ENCODE peak calls at places on chromosome 20, in four cellular contexts. One of them, this sample, is unnamed.

GRCh38 chr20:5642155-5642981 is 107.8 kb upstream of the SHLD1 start:
- DNase-seq in GF-D8: peak; percentile 69
- DNase-seq in left ventricle myocardium inferior: peak; percentile 18
- DNase-seq in stimulated activated CD4-positive, alpha-beta T cell treated with anti-CD3 and anti-CD28 coated beads, Interleukin-4, amount 100 ng/mL, for 4 hours: no peak
- DNase-seq in this sample: no peak

GRCh38 chr20:11686900-11687543 is 230.7 kb upstream of the BTBD3 start:
- DNase-seq in stimulated activated CD4-positive, alpha-beta T cell treated with anti-CD3 and anti-CD28 coated beads, Interleukin-4, amount 100 ng/mL, for 4 hours: no peak
- DNase-seq in GF-D8: no peak
- DNase-seq in left ventricle myocardium inferior: peak; percentile 33
- DNase-seq in this sample: no peak

GRCh38 chr20:33896509-33896908 is 85.4 kb downstream of the CHMP4B start:
- DNase-seq in stimulated activated CD4-positive, alpha-beta T cell treated with anti-CD3 and anti-CD28 coated beads, Interleukin-4, amount 100 ng/mL, for 4 hours: no peak
- DNase-seq in left ventricle myocardium inferior: no peak
- DNase-seq in GF-D8: no peak
- DNase-seq in this sample: no peak

GRCh38 chr20:40720826-40721225 is 31.8 kb upstream of the MAFB start:
- DNase-seq in stimulated activated CD4-positive, alpha-beta T cell treated with anti-CD3 and anti-CD28 coated beads, Interleukin-4, amount 100 ng/mL, for 4 hours: no peak
- DNase-seq in GF-D8: no peak
- DNase-seq in left ventricle myocardium inferior: no peak
- DNase-seq in this sample: no peak

GRCh38 chr20:54178256-54178655 is 4.5 kb upstream of the CYP24A1 start:
- DNase-seq in GF-D8: no peak
- DNase-seq in stimulated activated CD4-positive, alpha-beta T cell treated with anti-CD3 and anti-CD28 coated beads, Interleukin-4, amount 100 ng/mL, for 4 hours: no peak
- DNase-seq in left ventricle myocardium inferior: no peak
- DNase-seq in this sample: no peak

GRCh38 chr20:25219365-25219764 is 23.9 kb downstream of the ENTPD6 start:
- DNase-seq in GF-D8: no peak
- DNase-seq in left ventricle myocardium inferior: no peak
- DNase-seq in stimulated activated CD4-positive, alpha-beta T cell treated with anti-CD3 and anti-CD28 coated beads, Interleukin-4, amount 100 ng/mL, for 4 hours: no peak
- DNase-seq in this sample: no peak

GRCh38 chr20:21308340-21308739 is 5.2 kb downstream of the XRN2 start:
- DNase-seq in stimulated activated CD4-positive, alpha-beta T cell treated with anti-CD3 and anti-CD28 coated beads, Interleukin-4, amount 100 ng/mL, for 4 hours: no peak
- DNase-seq in GF-D8: no peak
- DNase-seq in left ventricle myocardium inferior: no peak
- DNase-seq in this sample: no peak

GRCh38 chr20:4073852-4074741 is 58.7 kb upstream of the RNF24 start:
- DNase-seq in left ventricle myocardium inferior: no peak
- DNase-seq in GF-D8: no peak
- DNase-seq in stimulated activated CD4-positive, alpha-beta T cell treated with anti-CD3 and anti-CD28 coated beads, Interleukin-4, amount 100 ng/mL, for 4 hours: no peak
- DNase-seq in this sample: no peak

GRCh38 chr20:19588731-19589130 is 169.3 kb upstream of the RIN2 start:
- DNase-seq in stimulated activated CD4-positive, alpha-beta T cell treated with anti-CD3 and anti-CD28 coated beads, Interleukin-4, amount 100 ng/mL, for 4 hours: no peak
- DNase-seq in GF-D8: no peak
- DNase-seq in left ventricle myocardium inferior: no peak
- DNase-seq in this sample: no peak

GRCh38 chr20:46509523-46509922 is 3.8 kb downstream of the ZNF334 start:
- DNase-seq in GF-D8: peak; percentile 14
- DNase-seq in stimulated activated CD4-positive, alpha-beta T cell treated with anti-CD3 and anti-CD28 coated beads, Interleukin-4, amount 100 ng/mL, for 4 hours: no peak
- DNase-seq in left ventricle myocardium inferior: no peak
- DNase-seq in this sample: no peak

GRCh38 chr20:35232575-35232974 is 6.1 kb downstream of the MMP24 start:
- DNase-seq in GF-D8: no peak
- DNase-seq in left ventricle myocardium inferior: no peak
- DNase-seq in stimulated activated CD4-positive, alpha-beta T cell treated with anti-CD3 and anti-CD28 coated beads, Interleukin-4, amount 100 ng/mL, for 4 hours: no peak
- DNase-seq in this sample: no peak

GRCh38 chr20:24060851-24061590 is 72.4 kb upstream of the GGTLC1 start:
- DNase-seq in left ventricle myocardium inferior: no peak
- DNase-seq in stimulated activated CD4-positive, alpha-beta T cell treated with anti-CD3 and anti-CD28 coated beads, Interleukin-4, amount 100 ng/mL, for 4 hours: no peak
- DNase-seq in GF-D8: no peak
- DNase-seq in this sample: no peak

GRCh38 chr20:18991012-18991411 is 177.4 kb downstream of the SCP2D1 start:
- DNase-seq in GF-D8: no peak
- DNase-seq in stimulated activated CD4-positive, alpha-beta T cell treated with anti-CD3 and anti-CD28 coated beads, Interleukin-4, amount 100 ng/mL, for 4 hours: no peak
- DNase-seq in left ventricle myocardium inferior: no peak
- DNase-seq in this sample: no peak

GRCh38 chr20:21019831-21020655 is 86.1 kb downstream of the LINC00237 start:
- DNase-seq in stimulated activated CD4-positive, alpha-beta T cell treated with anti-CD3 and anti-CD28 coated beads, Interleukin-4, amount 100 ng/mL, for 4 hours: no peak
- DNase-seq in GF-D8: no peak
- DNase-seq in left ventricle myocardium inferior: no peak
- DNase-seq in this sample: no peak

GRCh38 chr20:2507875-2508630 is 662 bp downstream of the ZNF343 start:
- DNase-seq in left ventricle myocardium inferior: peak; percentile 25
- DNase-seq in GF-D8: no peak
- DNase-seq in stimulated activated CD4-positive, alpha-beta T cell treated with anti-CD3 and anti-CD28 coated beads, Interleukin-4, amount 100 ng/mL, for 4 hours: no peak
- DNase-seq in this sample: no peak

GRCh38 chr20:63153254-63154221 is 62.4 kb downstream of the YTHDF1 start:
- DNase-seq in stimulated activated CD4-positive, alpha-beta T cell treated with anti-CD3 and anti-CD28 coated beads, Interleukin-4, amount 100 ng/mL, for 4 hours: no peak
- DNase-seq in GF-D8: no peak
- DNase-seq in left ventricle myocardium inferior: no peak
- DNase-seq in this sample: no peak

GRCh38 chr20:44405246-44405645 is 49.7 kb downstream of the HNF4A start:
- DNase-seq in stimulated activated CD4-positive, alpha-beta T cell treated with anti-CD3 and anti-CD28 coated beads, Interleukin-4, amount 100 ng/mL, for 4 hours: no peak
- DNase-seq in left ventricle myocardium inferior: no peak
- DNase-seq in GF-D8: no peak
- DNase-seq in this sample: no peak

GRCh38 chr20:45055056-45055455 is 45.9 kb downstream of the KCNS1 start:
- DNase-seq in left ventricle myocardium inferior: no peak
- DNase-seq in GF-D8: no peak
- DNase-seq in stimulated activated CD4-positive, alpha-beta T cell treated with anti-CD3 and anti-CD28 coated beads, Interleukin-4, amount 100 ng/mL, for 4 hours: no peak
- DNase-seq in this sample: no peak

GRCh38 chr20:32439132-32439829 is 81.2 kb downstream of the ASXL1 start:
- DNase-seq in GF-D8: no peak
- DNase-seq in left ventricle myocardium inferior: no peak
- DNase-seq in stimulated activated CD4-positive, alpha-beta T cell treated with anti-CD3 and anti-CD28 coated beads, Interleukin-4, amount 100 ng/mL, for 4 hours: no peak
- DNase-seq in this sample: no peak

GRCh38 chr20:63740501-63741353 is 1.2 kb downstream of the SLC2A4RG start:
- DNase-seq in stimulated activated CD4-positive, alpha-beta T cell treated with anti-CD3 and anti-CD28 coated beads, Interleukin-4, amount 100 ng/mL, for 4 hours: no peak
- DNase-seq in GF-D8: peak; percentile 63
- DNase-seq in left ventricle myocardium inferior: peak; percentile 95
- DNase-seq in this sample: no peak

GRCh38 chr20:10609276-10609675 is 64.5 kb downstream of the JAG1 start:
- DNase-seq in GF-D8: no peak
- DNase-seq in left ventricle myocardium inferior: peak; percentile 64
- DNase-seq in stimulated activated CD4-positive, alpha-beta T cell treated with anti-CD3 and anti-CD28 coated beads, Interleukin-4, amount 100 ng/mL, for 4 hours: no peak
- DNase-seq in this sample: no peak

GRCh38 chr20:4156411-4156810 is 141.1 kb upstream of the RNF24 start:
- DNase-seq in stimulated activated CD4-positive, alpha-beta T cell treated with anti-CD3 and anti-CD28 coated beads, Interleukin-4, amount 100 ng/mL, for 4 hours: no peak
- DNase-seq in left ventricle myocardium inferior: no peak
- DNase-seq in GF-D8: no peak
- DNase-seq in this sample: no peak

GRCh38 chr20:24653306-24653705 is 183.9 kb downstream of the SYNDIG1 start:
- DNase-seq in left ventricle myocardium inferior: no peak
- DNase-seq in stimulated activated CD4-positive, alpha-beta T cell treated with anti-CD3 and anti-CD28 coated beads, Interleukin-4, amount 100 ng/mL, for 4 hours: no peak
- DNase-seq in GF-D8: no peak
- DNase-seq in this sample: no peak

GRCh38 chr20:14582855-14583254 is 245.4 kb upstream of the FLRT3 start:
- DNase-seq in left ventricle myocardium inferior: no peak
- DNase-seq in GF-D8: no peak
- DNase-seq in stimulated activated CD4-positive, alpha-beta T cell treated with anti-CD3 and anti-CD28 coated beads, Interleukin-4, amount 100 ng/mL, for 4 hours: no peak
- DNase-seq in this sample: no peak

GRCh38 chr20:4076671-4077070 is 61.3 kb upstream of the RNF24 start:
- DNase-seq in GF-D8: no peak
- DNase-seq in left ventricle myocardium inferior: no peak
- DNase-seq in stimulated activated CD4-positive, alpha-beta T cell treated with anti-CD3 and anti-CD28 coated beads, Interleukin-4, amount 100 ng/mL, for 4 hours: no peak
- DNase-seq in this sample: no peak